ENCODE peak calls at places on chromosomes 6 and 20, in nine cellular contexts. N is choroid plexus epithelial cell; V is CD8-positive, alpha-beta T cell; T is H9; J is tibial artery; G is nephron progenitor cell; P is dorsolateral prefrontal cortex; C is GM13977; S is neural progenitor cell. I is an unnamed sample.

GRCh38 chr6:22072939-22073338 is 223.9 kb downstream of the PRL start:
- DNase-seq in G (no peak), J (no peak), V (no peak), T (no peak), P (no peak), C (no peak), N (no peak), S (no peak), I (no peak)

GRCh38 chr6:53313784-53314382 is 34.9 kb downstream of the ELOVL5 start:
- DNase-seq in G (no peak), V (no peak), J (no peak), T (no peak), C (no peak), N (peak; percentile 88), P (no peak), S (no peak), I (no peak)

GRCh38 chr20:36744764-36745191 is 1.1 kb downstream of the NDRG3 start:
- DNase-seq in C (no peak), V (no peak), G (peak; percentile 20), J (peak; percentile 83), T (peak; percentile 47), N (no peak), P (no peak), S (peak; percentile 21), I (no peak)

GRCh38 chr6:10837009-10837691 is 1.2 kb downstream of the MAK start:
- DNase-seq in T (peak; percentile 33), V (no peak), C (no peak), J (no peak), P (no peak), N (peak; percentile 6), G (peak; percentile 63), S (peak; percentile 86), I (peak; percentile 30)

GRCh38 chr20:44810061-44810390 is 320 bp downstream of the RIMS4 start:
- DNase-seq in C (no peak), S (no peak), T (no peak), P (no peak), V (no peak), N (no peak), J (no peak), G (no peak), I (no peak)

GRCh38 chr6:17556014-17556413 is 44.1 kb upstream of the FAM8A1 start:
- DNase-seq in S (no peak), P (no peak), V (no peak), N (no peak), T (no peak), J (no peak), G (no peak), C (no peak), I (no peak)

GRCh38 chr6:157991067-157991432 is 9.4 kb downstream of the SYNJ2 start:
- DNase-seq in N (no peak), C (no peak), T (no peak), P (no peak), V (no peak), G (no peak), S (no peak), J (peak; percentile 56), I (no peak)

GRCh38 chr20:14947536-14947935 is 610.1 kb upstream of the FLRT3 start:
- DNase-seq in S (no peak), T (no peak), G (no peak), P (no peak), V (no peak), N (no peak), J (no peak), C (no peak), I (no peak)

GRCh38 chr6:123503619-123504018 is 133.1 kb downstream of the TRDN start:
- DNase-seq in J (no peak), P (no peak), G (no peak), V (no peak), N (no peak), C (no peak), T (no peak), S (no peak), I (no peak)

GRCh38 chr6:170031096-170031471 is 259.8 kb downstream of the DLL1 start:
- DNase-seq in C (no peak), T (no peak), V (no peak), N (no peak), G (no peak), P (peak; percentile 23), S (no peak), J (no peak), I (no peak)

GRCh38 chr6:109282732-109283131 is 99.5 kb downstream of the CD164 start:
- DNase-seq in C (no peak), T (no peak), J (no peak), V (no peak), P (no peak), G (no peak), N (no peak), S (no peak), I (no peak)

DNA sequence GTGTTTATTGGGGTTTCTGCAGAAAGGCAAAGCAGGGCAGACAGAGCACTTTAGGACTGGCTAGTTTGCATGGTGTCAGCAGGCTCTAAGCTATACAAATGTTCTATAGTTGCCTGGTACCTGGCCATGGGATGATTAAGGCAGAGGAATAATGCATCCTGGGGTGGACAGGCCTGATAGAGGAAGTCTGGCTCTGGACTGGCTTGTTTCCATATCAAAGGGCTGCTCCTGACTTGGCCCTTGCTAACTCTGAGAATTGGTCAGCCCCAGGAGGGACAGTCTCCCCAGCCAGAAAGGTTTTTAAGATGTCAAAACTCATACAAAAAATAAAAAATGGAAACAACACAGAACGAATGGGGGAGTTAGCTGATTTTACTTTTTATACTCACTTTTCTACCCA is 136.9 kb downstream of the TBC1D7 start:
- DNase-seq in T (no peak), P (no peak), C (no peak), G (no peak), N (no peak), V (no peak), S (no peak), J (no peak), I (no peak)
- TF ChIP-seq CTCF in T (no peak), P (no peak), C (no peak), G (no peak), N (no peak), V (no peak), S (no peak), J (no peak), I (no peak)

GRCh38 chr6:142845143-142845571 is 99.8 kb downstream of the HIVEP2 start:
- DNase-seq in G (no peak), V (no peak), S (no peak), T (no peak), C (no peak), N (no peak), P (no peak), J (no peak), I (no peak)

GRCh38 chr6:142844065-142844755 is 100.8 kb downstream of the HIVEP2 start:
- DNase-seq in G (no peak), S (no peak), V (no peak), N (peak; percentile 60), C (no peak), P (no peak), T (no peak), J (no peak), I (no peak)

GRCh38 chr6:142846459-142846831 is 98.5 kb downstream of the HIVEP2 start:
- DNase-seq in N (peak; percentile 83), J (no peak), G (no peak), V (no peak), C (no peak), T (no peak), P (no peak), S (no peak), I (no peak)

GRCh38 chr6:142846883-142847287 is 98.1 kb downstream of the HIVEP2 start:
- DNase-seq in C (no peak), V (no peak), T (no peak), S (no peak), P (no peak), G (no peak), N (peak; percentile 95), J (peak; percentile 76), I (no peak)

GRCh38 chr6:142845624-142846458 is 99.1 kb downstream of the HIVEP2 start:
- DNase-seq in J (peak; percentile 87), N (peak; percentile 94), T (peak; percentile 71), S (peak; percentile 87), C (no peak), V (peak; percentile 67), P (peak; percentile 74), G (peak; percentile 61), I (no peak)
- TF ChIP-seq CTCF in J (no peak), N (peak; percentile 16), T (no peak), S (no peak), C (no peak), V (no peak), P (peak; percentile 22), G (no peak), I (no peak)

GRCh38 chr20:46090095-46090388 is 280 bp upstream of the NCOA5 start:
- DNase-seq in V (no peak), C (no peak), P (no peak), T (no peak), S (no peak), G (no peak), N (no peak), J (no peak), I (no peak)

GRCh38 chr20:46089076-46089337 is 755 bp downstream of the NCOA5 start:
- DNase-seq in J (no peak), P (no peak), G (peak; percentile 49), S (peak; percentile 71), V (no peak), N (no peak), C (no peak), T (no peak), I (no peak)

GRCh38 chr20:46087161-46087560 is 2.6 kb downstream of the NCOA5 start:
- DNase-seq in G (no peak), V (no peak), N (peak; percentile 53), T (no peak), P (no peak), C (no peak), J (no peak), S (no peak), I (no peak)

GRCh38 chr20:46088409-46089075 is 1.2 kb downstream of the NCOA5 start:
- DNase-seq in G (no peak), J (no peak), S (peak; percentile 26), V (no peak), N (peak; percentile 36), C (no peak), P (no peak), T (no peak), I (no peak)

GRCh38 chr20:46089338-46090094 is at the start of gene NCOA5:
- DNase-seq in N (peak; percentile 98), P (peak; percentile 94), G (peak; percentile 95), C (peak; percentile 97), V (peak; percentile 94), J (peak; percentile 98), S (peak; percentile 99), T (peak; percentile 97), I (peak; percentile 92)
- TF ChIP-seq CTCF in N (no peak), P (peak; percentile 78), G (no peak), C (peak; percentile 64), V (no peak), J (no peak), S (peak; percentile 37), T (peak; percentile 25), I (peak; percentile 20)

GRCh38 chr6:95366414-95366813 is 210.9 kb upstream of the MANEA start:
- DNase-seq in G (no peak), T (no peak), C (no peak), N (no peak), S (no peak), P (no peak), J (no peak), V (no peak), I (no peak)

GRCh38 chr6:95365454-95365853 is 211.9 kb upstream of the MANEA start:
- DNase-seq in N (no peak), J (no peak), V (no peak), T (peak; percentile 29), P (no peak), S (peak; percentile 7), C (no peak), G (no peak), I (no peak)

GRCh38 chr6:95364016-95364604 is 213.2 kb upstream of the MANEA start:
- DNase-seq in J (no peak), C (peak; percentile 30), S (peak; percentile 60), N (peak; percentile 38), P (no peak), G (no peak), V (no peak), T (no peak), I (no peak)
- TF ChIP-seq CTCF in J (peak; percentile 23), C (peak; percentile 47), S (peak; percentile 70), N (peak; percentile 46), P (peak; percentile 71), G (peak; percentile 50), V (no peak), T (peak; percentile 74), I (peak; percentile 69)

I was measured in progenitor cell of endocrine pancreas.